ENCODE peak calls at places on chromosomes 3 and 15, in seven cellular contexts. E, M, O, L, J, D and P are unnamed samples.

GRCh38 chr15:95129589-95129988 is 898.2 kb downstream of the MCTP2 start:
- DNase-seq in E (peak; percentile 4), M (no peak), O (no peak), L (no peak), J (no peak), D (no peak), P (no peak)

GRCh38 chr3:46877671-46878125 is at the start of gene PTH1R:
- DNase-seq in E (no peak), M (no peak), O (no peak), L (no peak), J (no peak), D (no peak), P (no peak)

GRCh38 chr3:149638401-149639092 is 19.3 kb downstream of the WWTR1 start:
- DNase-seq in E (no peak), M (no peak), O (no peak), L (no peak), J (no peak), D (no peak), P (no peak)

GRCh38 chr15:45333550-45333949 is 44.8 kb downstream of the GATM start:
- DNase-seq in E (peak; percentile 52), M (peak; percentile 1), O (no peak), L (no peak), J (peak; percentile 29), D (no peak), P (no peak)

GRCh38 chr3:128229077-128229837 is 76.0 kb downstream of the EEFSEC start:
- DNase-seq in E (no peak), M (no peak), O (no peak), L (no peak), J (no peak), D (no peak), P (no peak)

GRCh38 chr3:175107231-175107630 is 248.1 kb downstream of the NAALADL2 start:
- DNase-seq in E (no peak), M (no peak), O (no peak), L (peak; percentile 13), J (no peak), D (no peak), P (no peak)

GRCh38 chr15:90231028-90232017 is 2.4 kb downstream of the CIB1 start:
- DNase-seq in E (peak; percentile 62), M (no peak), O (peak; percentile 51), L (no peak), J (no peak), D (no peak), P (no peak)

GRCh38 chr3:174581551-174581950 is 277.6 kb upstream of the NAALADL2 start:
- DNase-seq in E (no peak), M (no peak), O (no peak), L (no peak), J (no peak), D (no peak), P (no peak)

GRCh38 chr3:134458451-134458850 is 27.3 kb downstream of the ANAPC13 start:
- DNase-seq in E (no peak), M (no peak), O (no peak), L (no peak), J (no peak), D (no peak), P (no peak)

GRCh38 chr3:13378155-13378554 is 42.0 kb downstream of the NUP210 start:
- DNase-seq in E (no peak), M (no peak), O (no peak), L (no peak), J (no peak), D (no peak), P (no peak)

GRCh38 chr3:129439381-129439816 is 349 bp downstream of the MBD4 start:
- DNase-seq in E (peak; percentile 72), M (no peak), O (peak; percentile 36), L (peak; percentile 63), J (peak; percentile 30), D (no peak), P (no peak)

GRCh38 chr3:31472479-31473390 is 60.0 kb upstream of the STT3B start:
- DNase-seq in E (no peak), M (no peak), O (peak; percentile 20), L (no peak), J (no peak), D (no peak), P (no peak)

GRCh38 chr3:177574232-177574856 is 377.1 kb upstream of the TBL1XR1 start:
- DNase-seq in E (peak; percentile 70), M (peak; percentile 51), O (no peak), L (peak; percentile 64), J (no peak), D (peak; percentile 55), P (no peak)

GRCh38 chr3:158773845-158774542 is 27.9 kb upstream of the MFSD1 start:
- DNase-seq in E (no peak), M (no peak), O (no peak), L (no peak), J (no peak), D (no peak), P (no peak)

GRCh38 chr15:36067483-36068274 is 511.7 kb upstream of the CDIN1 start:
- DNase-seq in E (no peak), M (no peak), O (no peak), L (no peak), J (no peak), D (no peak), P (no peak)

GRCh38 chr3:75224419-75224818 is 439.7 kb upstream of the FRG2C start:
- DNase-seq in E (no peak), M (no peak), O (no peak), L (no peak), J (no peak), D (no peak), P (no peak)

GRCh38 chr3:146465713-146466465 is 3.5 kb downstream of the PLSCR2 start:
- DNase-seq in E (no peak), M (no peak), O (no peak), L (no peak), J (no peak), D (no peak), P (no peak)

GRCh38 chr15:50876989-50877360 is 31.5 kb upstream of the AP4E1 start:
- DNase-seq in E (peak; percentile 69), M (peak; percentile 71), O (peak; percentile 54), L (peak; percentile 87), J (peak; percentile 66), D (peak; percentile 85), P (peak; percentile 70)

GRCh38 chr3:65596511-65597224 is 442.1 kb downstream of the MAGI1 start:
- DNase-seq in E (no peak), M (no peak), O (no peak), L (peak; percentile 49), J (no peak), D (no peak), P (no peak)

GRCh38 chr3:39254806-39255449 is 24.9 kb downstream of the CX3CR1 start:
- DNase-seq in E (no peak), M (no peak), O (no peak), L (no peak), J (no peak), D (no peak), P (no peak)

GRCh38 chr3:195154793-195155535 is 116.0 kb downstream of the XXYLT1 start:
- DNase-seq in E (peak; percentile 77), M (peak; percentile 97), O (no peak), L (no peak), J (peak; percentile 72), D (no peak), P (no peak)

GRCh38 chr3:16177962-16178627 is 3.6 kb downstream of the GALNT15 start:
- DNase-seq in E (peak; percentile 82), M (no peak), O (peak; percentile 64), L (peak; percentile 89), J (peak; percentile 77), D (peak; percentile 89), P (peak; percentile 28)

GRCh38 chr3:184597783-184598182 is 36.2 kb downstream of the EPHB3 start:
- DNase-seq in E (no peak), M (no peak), O (no peak), L (no peak), J (no peak), D (no peak), P (no peak)

GRCh38 chr3:195133462-195133861 is 137.5 kb downstream of the XXYLT1 start:
- DNase-seq in E (peak; percentile 45), M (peak; percentile 40), O (peak; percentile 22), L (no peak), J (no peak), D (no peak), P (no peak)